ENCODE peak calls at places on chromosomes 2 and 18, in six cellular contexts. One of them, this sample, is unnamed.

GRCh38 chr2:120983344-120983743 is 247.7 kb downstream of the GLI2 start:
- DNase-seq in NB4: no peak
- DNase-seq in GM12878: no peak
- DNase-seq in HepG2: no peak
- DNase-seq in K562: no peak
- DNase-seq in A549: no peak
- DNase-seq in this sample: no peak

GRCh38 chr18:25229080-25229479 is 122.9 kb downstream of the ZNF521 start:
- DNase-seq in A549: no peak
- DNase-seq in HepG2: no peak
- DNase-seq in K562: peak
- DNase-seq in GM12878: no peak
- DNase-seq in NB4: no peak
- DNase-seq in this sample: peak

GRCh38 chr2:206993964-206994363 is 54.6 kb downstream of the CPO start:
- DNase-seq in HepG2: no peak
- DNase-seq in K562: no peak
- DNase-seq in GM12878: no peak
- DNase-seq in A549: no peak
- DNase-seq in NB4: peak
- DNase-seq in this sample: no peak

GRCh38 chr2:226208726-226209125 is 590.9 kb downstream of the IRS1 start:
- DNase-seq in NB4: no peak
- DNase-seq in HepG2: no peak
- DNase-seq in GM12878: no peak
- DNase-seq in K562: no peak
- DNase-seq in A549: no peak
- DNase-seq in this sample: no peak

GRCh38 chr2:23631391-23631790 is 246.4 kb downstream of the KLHL29 start:
- DNase-seq in HepG2: no peak
- DNase-seq in NB4: no peak
- DNase-seq in K562: no peak
- DNase-seq in GM12878: no peak
- DNase-seq in A549: no peak
- DNase-seq in this sample: no peak

GRCh38 chr2:239818531-239819011 is 206.6 kb downstream of the NDUFA10 start:
- DNase-seq in HepG2: no peak
- DNase-seq in A549: no peak
- DNase-seq in NB4: no peak
- DNase-seq in GM12878: no peak
- DNase-seq in K562: no peak
- DNase-seq in this sample: no peak

GRCh38 chr18:44474596-44474995 is 206.1 kb upstream of the SETBP1 start:
- DNase-seq in GM12878: no peak
- DNase-seq in HepG2: no peak
- DNase-seq in K562: no peak
- DNase-seq in NB4: no peak
- DNase-seq in A549: no peak
- DNase-seq in this sample: no peak

GRCh38 chr2:223976635-223977226 is 19.5 kb downstream of the MRPL44 start:
- DNase-seq in HepG2: no peak
- DNase-seq in A549: no peak
- DNase-seq in GM12878: no peak
- DNase-seq in K562: no peak
- DNase-seq in NB4: no peak
- DNase-seq in this sample: peak

GRCh38 chr2:25567406-25567805 is 106.0 kb downstream of the DTNB start:
- DNase-seq in HepG2: peak
- DNase-seq in NB4: peak
- DNase-seq in A549: peak
- DNase-seq in GM12878: peak
- DNase-seq in K562: peak
- DNase-seq in this sample: peak

GRCh38 chr2:134718095-134718955 is 475 bp downstream of the TMEM163 start:
- DNase-seq in NB4: no peak
- DNase-seq in GM12878: no peak
- DNase-seq in HepG2: no peak
- DNase-seq in K562: no peak
- DNase-seq in A549: no peak
- DNase-seq in this sample: peak

GRCh38 chr2:25380586-25381360 is 39.0 kb upstream of the DNMT3A start:
- DNase-seq in HepG2: no peak
- DNase-seq in A549: no peak
- DNase-seq in K562: no peak
- DNase-seq in GM12878: no peak
- DNase-seq in NB4: no peak
- DNase-seq in this sample: no peak

GRCh38 chr18:63368611-63369010 is 1.6 kb upstream of the KDSR start:
- DNase-seq in NB4: no peak
- DNase-seq in K562: no peak
- DNase-seq in HepG2: no peak
- DNase-seq in GM12878: no peak
- DNase-seq in A549: no peak
- DNase-seq in this sample: no peak

GRCh38 chr2:240435955-240436625 is 627 bp downstream of the GPC1 start:
- DNase-seq in K562: peak
- DNase-seq in HepG2: no peak
- DNase-seq in A549: no peak
- DNase-seq in NB4: no peak
- DNase-seq in GM12878: no peak
- DNase-seq in this sample: peak

GRCh38 chr2:10777842-10778723 is 34.5 kb downstream of the PDIA6 start:
- DNase-seq in K562: no peak
- DNase-seq in HepG2: no peak
- DNase-seq in A549: no peak
- DNase-seq in NB4: no peak
- DNase-seq in GM12878: no peak
- DNase-seq in this sample: no peak
- TF ChIP-seq MYC in K562: no peak
- TF ChIP-seq MYC in HepG2: no peak
- TF ChIP-seq MYC in A549: no peak
- TF ChIP-seq MYC in NB4: no peak
- TF ChIP-seq MYC in GM12878: no peak
- TF ChIP-seq MYC in this sample: no peak

GRCh38 chr2:171687287-171688128 is at the start of gene DYNC1I2:
- DNase-seq in A549: peak
- DNase-seq in K562: peak
- DNase-seq in NB4: peak
- DNase-seq in HepG2: peak
- DNase-seq in GM12878: peak
- DNase-seq in this sample: peak
- TF ChIP-seq POLR2A in A549: peak
- TF ChIP-seq POLR2A in K562: peak
- TF ChIP-seq POLR2A in NB4: peak
- TF ChIP-seq POLR2A in HepG2: peak
- TF ChIP-seq POLR2A in GM12878: peak
- TF ChIP-seq POLR2A in this sample: peak

GRCh38 chr18:48968412-48969215 is 17.8 kb upstream of the SMAD7 start:
- DNase-seq in A549: no peak
- DNase-seq in NB4: no peak
- DNase-seq in HepG2: no peak
- DNase-seq in K562: no peak
- DNase-seq in GM12878: no peak
- DNase-seq in this sample: no peak
- H3K4me3 ChIP-seq in A549: no peak
- H3K4me3 ChIP-seq in NB4: no peak
- H3K4me3 ChIP-seq in HepG2: no peak
- H3K4me3 ChIP-seq in K562: no peak
- H3K4me3 ChIP-seq in GM12878: no peak
- H3K4me3 ChIP-seq in this sample: no peak

GRCh38 chr2:39535606-39536185 is 98.6 kb upstream of the MAP4K3 start:
- DNase-seq in GM12878: no peak
- DNase-seq in A549: no peak
- DNase-seq in HepG2: no peak
- DNase-seq in NB4: no peak
- DNase-seq in K562: no peak
- DNase-seq in this sample: no peak
- TF ChIP-seq MYC in GM12878: no peak
- TF ChIP-seq MYC in A549: no peak
- TF ChIP-seq MYC in HepG2: no peak
- TF ChIP-seq MYC in NB4: no peak
- TF ChIP-seq MYC in K562: no peak
- TF ChIP-seq MYC in this sample: no peak

GRCh38 chr2:160209457-160209856 is 9.4 kb upstream of the ITGB6 start:
- DNase-seq in NB4: no peak
- DNase-seq in HepG2: no peak
- DNase-seq in K562: no peak
- DNase-seq in GM12878: peak
- DNase-seq in A549: no peak
- DNase-seq in this sample: peak
- TF ChIP-seq POLR2A in NB4: no peak
- TF ChIP-seq POLR2A in HepG2: no peak
- TF ChIP-seq POLR2A in K562: no peak
- TF ChIP-seq POLR2A in GM12878: no peak
- TF ChIP-seq POLR2A in A549: no peak
- TF ChIP-seq POLR2A in this sample: no peak

DNA sequence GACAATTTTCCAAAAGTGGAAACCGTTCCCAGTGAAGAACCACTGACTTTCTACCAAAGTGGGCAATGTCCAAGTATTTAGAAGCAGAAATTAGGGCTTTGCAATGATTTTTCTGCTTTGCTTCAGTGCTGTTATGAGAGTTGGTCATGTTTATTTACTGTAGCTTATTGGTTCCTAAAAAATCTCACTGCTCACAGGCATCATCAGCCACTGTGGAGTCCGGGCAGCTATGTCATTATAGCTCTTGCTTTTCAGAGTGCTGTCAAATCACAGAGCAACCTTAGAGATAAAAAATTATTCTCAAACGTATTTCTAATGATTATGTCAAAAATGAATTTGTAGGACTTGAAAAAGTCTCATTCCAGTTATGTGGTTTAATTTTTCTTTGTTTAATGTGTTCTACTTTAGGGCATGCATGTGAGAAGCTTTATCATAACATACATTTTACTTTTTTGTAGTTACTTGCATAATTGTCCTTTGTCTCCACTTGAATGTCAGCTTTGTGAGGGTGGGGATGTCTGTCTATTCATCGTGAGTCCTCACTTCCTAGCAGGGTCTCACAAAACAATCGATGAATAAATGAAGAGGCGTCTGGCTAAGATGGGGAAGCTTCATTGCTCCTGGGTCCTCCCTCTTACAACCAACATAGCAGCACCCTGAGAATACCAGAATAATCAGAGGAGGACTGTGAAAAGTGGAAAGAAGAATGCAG is 117.6 kb downstream of the TPGS2 start:
- DNase-seq in HepG2: no peak
- DNase-seq in NB4: no peak
- DNase-seq in GM12878: no peak
- DNase-seq in K562: no peak
- DNase-seq in A549: no peak
- DNase-seq in this sample: no peak
- H3K4me3 ChIP-seq in HepG2: no peak
- H3K4me3 ChIP-seq in NB4: no peak
- H3K4me3 ChIP-seq in GM12878: no peak
- H3K4me3 ChIP-seq in K562: no peak
- H3K4me3 ChIP-seq in A549: no peak
- H3K4me3 ChIP-seq in this sample: no peak

GRCh38 chr2:146934921-146935320 is 909.9 kb upstream of the ACVR2A start:
- DNase-seq in K562: no peak
- DNase-seq in HepG2: no peak
- DNase-seq in NB4: no peak
- DNase-seq in GM12878: no peak
- DNase-seq in A549: no peak
- DNase-seq in this sample: no peak
- TF ChIP-seq MYC in K562: no peak
- TF ChIP-seq MYC in HepG2: no peak
- TF ChIP-seq MYC in NB4: no peak
- TF ChIP-seq MYC in GM12878: no peak
- TF ChIP-seq MYC in A549: no peak
- TF ChIP-seq MYC in this sample: no peak

This sample was measured in endothelial cell of umbilical vein.